ENCODE peak calls at places on chromosome 10, in eight cellular contexts. One of them, this sample, is unnamed.
A peak's percentile ranks its signal among the peaks of the same experiment; 100 is the strongest.

GRCh38 chr10:91694170-91694794 is 61.4 kb upstream of the PPP1R3C start:
- DNase-seq in fibroblast of the aortic adventitia: peak; percentile 62
- DNase-seq in renal cortical epithelial cell: peak; percentile 50
- DNase-seq in NCI-H510A: no peak
- DNase-seq in AG04450: no peak
- DNase-seq in stimulated activated CD4-positive, alpha-beta T cell treated with anti-CD3 and anti-CD28 coated beads, Interleukin-12 subunit alpha, Interleukin-12 subunit beta, amount 100 ng/mL, for 48 hours: peak; percentile 26
- DNase-seq in astrocyte of the spinal cord: peak; percentile 40
- DNase-seq in HEK293T: peak; percentile 55
- DNase-seq in this sample: peak; percentile 53

GRCh38 chr10:408223-408622 is 273.0 kb downstream of the ZMYND11 start:
- DNase-seq in renal cortical epithelial cell: no peak
- DNase-seq in NCI-H510A: no peak
- DNase-seq in AG04450: no peak
- DNase-seq in HEK293T: no peak
- DNase-seq in stimulated activated CD4-positive, alpha-beta T cell treated with anti-CD3 and anti-CD28 coated beads, Interleukin-12 subunit alpha, Interleukin-12 subunit beta, amount 100 ng/mL, for 48 hours: no peak
- DNase-seq in fibroblast of the aortic adventitia: no peak
- DNase-seq in astrocyte of the spinal cord: no peak
- DNase-seq in this sample: no peak

GRCh38 chr10:92737484-92737883 is 47.7 kb downstream of the HHEX start:
- DNase-seq in AG04450: no peak
- DNase-seq in astrocyte of the spinal cord: no peak
- DNase-seq in NCI-H510A: no peak
- DNase-seq in stimulated activated CD4-positive, alpha-beta T cell treated with anti-CD3 and anti-CD28 coated beads, Interleukin-12 subunit alpha, Interleukin-12 subunit beta, amount 100 ng/mL, for 48 hours: no peak
- DNase-seq in HEK293T: no peak
- DNase-seq in renal cortical epithelial cell: no peak
- DNase-seq in fibroblast of the aortic adventitia: no peak
- DNase-seq in this sample: no peak

GRCh38 chr10:130021373-130021950 is 57.4 kb upstream of the EBF3 start:
- DNase-seq in HEK293T: no peak
- DNase-seq in AG04450: peak; percentile 23
- DNase-seq in fibroblast of the aortic adventitia: peak; percentile 93
- DNase-seq in NCI-H510A: no peak
- DNase-seq in renal cortical epithelial cell: no peak
- DNase-seq in astrocyte of the spinal cord: peak; percentile 49
- DNase-seq in stimulated activated CD4-positive, alpha-beta T cell treated with anti-CD3 and anti-CD28 coated beads, Interleukin-12 subunit alpha, Interleukin-12 subunit beta, amount 100 ng/mL, for 48 hours: no peak
- DNase-seq in this sample: peak; percentile 71

GRCh38 chr10:116024479-116024878 is 248.5 kb downstream of the GFRA1 start:
- DNase-seq in astrocyte of the spinal cord: no peak
- DNase-seq in fibroblast of the aortic adventitia: no peak
- DNase-seq in NCI-H510A: no peak
- DNase-seq in renal cortical epithelial cell: no peak
- DNase-seq in stimulated activated CD4-positive, alpha-beta T cell treated with anti-CD3 and anti-CD28 coated beads, Interleukin-12 subunit alpha, Interleukin-12 subunit beta, amount 100 ng/mL, for 48 hours: no peak
- DNase-seq in AG04450: no peak
- DNase-seq in HEK293T: no peak
- DNase-seq in this sample: no peak

GRCh38 chr10:91034494-91035157 is 113.7 kb upstream of the ANKRD1 start:
- DNase-seq in AG04450: no peak
- DNase-seq in renal cortical epithelial cell: peak; percentile 64
- DNase-seq in NCI-H510A: no peak
- DNase-seq in HEK293T: peak; percentile 21
- DNase-seq in astrocyte of the spinal cord: peak; percentile 71
- DNase-seq in fibroblast of the aortic adventitia: peak; percentile 78
- DNase-seq in stimulated activated CD4-positive, alpha-beta T cell treated with anti-CD3 and anti-CD28 coated beads, Interleukin-12 subunit alpha, Interleukin-12 subunit beta, amount 100 ng/mL, for 48 hours: no peak
- DNase-seq in this sample: peak; percentile 96

GRCh38 chr10:8489823-8490222 is 435.3 kb downstream of the GATA3 start:
- DNase-seq in NCI-H510A: no peak
- DNase-seq in fibroblast of the aortic adventitia: no peak
- DNase-seq in astrocyte of the spinal cord: no peak
- DNase-seq in renal cortical epithelial cell: no peak
- DNase-seq in HEK293T: no peak
- DNase-seq in stimulated activated CD4-positive, alpha-beta T cell treated with anti-CD3 and anti-CD28 coated beads, Interleukin-12 subunit alpha, Interleukin-12 subunit beta, amount 100 ng/mL, for 48 hours: no peak
- DNase-seq in AG04450: no peak
- DNase-seq in this sample: no peak

GRCh38 chr10:77877461-77878344 is 48.9 kb downstream of the DLG5 start:
- DNase-seq in fibroblast of the aortic adventitia: peak; percentile 49
- DNase-seq in renal cortical epithelial cell: peak; percentile 37
- DNase-seq in stimulated activated CD4-positive, alpha-beta T cell treated with anti-CD3 and anti-CD28 coated beads, Interleukin-12 subunit alpha, Interleukin-12 subunit beta, amount 100 ng/mL, for 48 hours: no peak
- DNase-seq in HEK293T: peak; percentile 19
- DNase-seq in NCI-H510A: peak; percentile 57
- DNase-seq in astrocyte of the spinal cord: peak; percentile 76
- DNase-seq in AG04450: peak; percentile 42
- DNase-seq in this sample: peak; percentile 80

GRCh38 chr10:89295597-89295996 is 6.2 kb upstream of the IFIT2 start:
- DNase-seq in fibroblast of the aortic adventitia: peak; percentile 83
- DNase-seq in renal cortical epithelial cell: peak; percentile 89
- DNase-seq in stimulated activated CD4-positive, alpha-beta T cell treated with anti-CD3 and anti-CD28 coated beads, Interleukin-12 subunit alpha, Interleukin-12 subunit beta, amount 100 ng/mL, for 48 hours: no peak
- DNase-seq in AG04450: peak; percentile 66
- DNase-seq in HEK293T: no peak
- DNase-seq in NCI-H510A: no peak
- DNase-seq in astrocyte of the spinal cord: peak; percentile 64
- DNase-seq in this sample: peak; percentile 70

GRCh38 chr10:15316877-15317464 is 54.1 kb downstream of the FAM171A1 start:
- DNase-seq in NCI-H510A: no peak
- DNase-seq in stimulated activated CD4-positive, alpha-beta T cell treated with anti-CD3 and anti-CD28 coated beads, Interleukin-12 subunit alpha, Interleukin-12 subunit beta, amount 100 ng/mL, for 48 hours: no peak
- DNase-seq in AG04450: no peak
- DNase-seq in fibroblast of the aortic adventitia: no peak
- DNase-seq in renal cortical epithelial cell: no peak
- DNase-seq in astrocyte of the spinal cord: no peak
- DNase-seq in HEK293T: no peak
- DNase-seq in this sample: no peak

GRCh38 chr10:101974091-101974799 is 81.7 kb downstream of the ARMH3 start:
- DNase-seq in astrocyte of the spinal cord: no peak
- DNase-seq in stimulated activated CD4-positive, alpha-beta T cell treated with anti-CD3 and anti-CD28 coated beads, Interleukin-12 subunit alpha, Interleukin-12 subunit beta, amount 100 ng/mL, for 48 hours: no peak
- DNase-seq in fibroblast of the aortic adventitia: peak; percentile 23
- DNase-seq in AG04450: no peak
- DNase-seq in HEK293T: no peak
- DNase-seq in NCI-H510A: no peak
- DNase-seq in renal cortical epithelial cell: no peak
- DNase-seq in this sample: no peak

GRCh38 chr10:113126506-113127192 is 176.6 kb downstream of the TCF7L2 start:
- DNase-seq in fibroblast of the aortic adventitia: peak; percentile 71
- DNase-seq in stimulated activated CD4-positive, alpha-beta T cell treated with anti-CD3 and anti-CD28 coated beads, Interleukin-12 subunit alpha, Interleukin-12 subunit beta, amount 100 ng/mL, for 48 hours: peak; percentile 5
- DNase-seq in astrocyte of the spinal cord: peak; percentile 66
- DNase-seq in NCI-H510A: peak; percentile 76
- DNase-seq in AG04450: peak; percentile 27
- DNase-seq in renal cortical epithelial cell: peak; percentile 34
- DNase-seq in HEK293T: peak; percentile 84
- DNase-seq in this sample: peak; percentile 85

GRCh38 chr10:12045610-12046009 is 3.0 kb upstream of the UPF2 start:
- DNase-seq in NCI-H510A: no peak
- DNase-seq in renal cortical epithelial cell: no peak
- DNase-seq in astrocyte of the spinal cord: no peak
- DNase-seq in AG04450: no peak
- DNase-seq in stimulated activated CD4-positive, alpha-beta T cell treated with anti-CD3 and anti-CD28 coated beads, Interleukin-12 subunit alpha, Interleukin-12 subunit beta, amount 100 ng/mL, for 48 hours: no peak
- DNase-seq in fibroblast of the aortic adventitia: no peak
- DNase-seq in HEK293T: no peak
- DNase-seq in this sample: no peak